ENCODE peak calls at places on chromosome 15, in ten cellular contexts. C is astrocyte, M is glutamatergic neuron, B is lower lobe of right lung, E is A549, J is adrenal gland, Y is cardiac muscle cell, Z is endothelial cell, F is stomach, K is transverse colon. T is an unnamed sample.

GRCh38 chr15:75048394-75048793 is 25.0 kb downstream of the PPCDC start:
- DNase-seq in E (no peak), B (no peak), J (no peak), K (no peak), C (no peak), Z (no peak), M (no peak), Y (no peak), F (no peak), T (no peak)

GRCh38 chr15:62802612-62803011 is 239.9 kb upstream of the TPM1 start:
- DNase-seq in B (no peak), C (no peak), K (no peak), M (no peak), Y (no peak), Z (no peak), E (no peak), F (no peak), J (no peak), T (no peak)

GRCh38 chr15:44296625-44297524 is 8.4 kb downstream of the GOLM2 start:
- DNase-seq in C (peak; percentile 64), E (peak; percentile 35), Y (peak; percentile 8), F (no peak), K (peak; percentile 43), M (no peak), J (no peak), Z (no peak), B (no peak), T (no peak)

GRCh38 chr15:93359780-93360161 is 270.8 kb upstream of the RGMA start:
- DNase-seq in B (no peak), C (peak; percentile 16), Z (no peak), F (no peak), E (no peak), K (no peak), J (no peak), Y (no peak), M (no peak), T (no peak)

GRCh38 chr15:28005004-28005527 is 94.0 kb downstream of the OCA2 start:
- DNase-seq in Z (no peak), J (no peak), M (no peak), E (no peak), Y (no peak), C (no peak), F (no peak), K (no peak), B (no peak), T (no peak)

GRCh38 chr15:67731112-67731761 is 94.1 kb upstream of the SKOR1 start:
- DNase-seq in M (no peak), C (no peak), E (no peak), Z (no peak), F (no peak), Y (no peak), K (no peak), J (no peak), B (no peak), T (no peak)

GRCh38 chr15:59685737-59686297 is 3.3 kb downstream of the BNIP2 start:
- DNase-seq in F (no peak), B (no peak), E (no peak), Z (no peak), Y (no peak), K (no peak), J (no peak), C (peak; percentile 45), M (no peak), T (no peak)

GRCh38 chr15:59174846-59175831 is 31.5 kb upstream of the LDHAL6B start:
- DNase-seq in Z (peak; percentile 50), M (peak; percentile 57), B (peak; percentile 63), F (peak; percentile 37), E (peak; percentile 84), C (peak; percentile 77), Y (peak; percentile 72), J (peak; percentile 61), K (peak; percentile 63), T (no peak)

GRCh38 chr15:39594764-39595620 is 14.1 kb downstream of the THBS1 start:
- DNase-seq in B (no peak), C (peak; percentile 49), J (no peak), E (no peak), K (no peak), F (no peak), M (no peak), Y (no peak), Z (no peak), T (no peak)

GRCh38 chr15:23566070-23567050 is 886 bp downstream of the MKRN3 start:
- DNase-seq in C (peak; percentile 42), F (no peak), M (peak; percentile 34), Z (no peak), J (no peak), E (no peak), K (no peak), Y (no peak), B (no peak), T (no peak)

GRCh38 chr15:96345560-96346389 is 15.3 kb downstream of the NR2F2 start:
- DNase-seq in F (peak; percentile 72), Z (peak; percentile 68), K (no peak), B (no peak), Y (peak; percentile 83), M (peak; percentile 71), C (no peak), J (peak; percentile 91), E (peak; percentile 94), T (peak; percentile 52)

GRCh38 chr15:52791776-52792175 is 1.6 kb upstream of the ONECUT1 start:
- DNase-seq in C (no peak), J (no peak), F (no peak), Z (no peak), Y (no peak), K (no peak), M (no peak), E (no peak), B (no peak), T (no peak)

GRCh38 chr15:47484119-47484518 is 233.2 kb upstream of the SEMA6D start:
- DNase-seq in Y (no peak), F (no peak), J (no peak), E (no peak), Z (peak; percentile 22), C (no peak), K (no peak), B (no peak), M (no peak), T (no peak)

GRCh38 chr15:41780266-41780665 is 6.0 kb downstream of the MAPKBP1 start:
- DNase-seq in M (no peak), C (no peak), F (no peak), B (no peak), Z (no peak), Y (no peak), E (no peak), J (no peak), K (no peak), T (no peak)
- TF ChIP-seq CTCF in M (no peak), C (no peak), F (no peak), B (no peak), Z (no peak), Y (no peak), E (no peak), J (no peak), K (no peak), T (no peak)

GRCh38 chr15:29570121-29570930 is 251.9 kb downstream of the TJP1 start:
- DNase-seq in Z (peak; percentile 27), K (peak; percentile 10), F (no peak), E (no peak), M (peak; percentile 61), Y (peak; percentile 66), C (no peak), J (no peak), B (no peak), T (no peak)
- TF ChIP-seq CTCF in Z (no peak), K (no peak), F (no peak), E (no peak), M (no peak), Y (no peak), C (no peak), J (no peak), B (no peak), T (no peak)

DNA sequence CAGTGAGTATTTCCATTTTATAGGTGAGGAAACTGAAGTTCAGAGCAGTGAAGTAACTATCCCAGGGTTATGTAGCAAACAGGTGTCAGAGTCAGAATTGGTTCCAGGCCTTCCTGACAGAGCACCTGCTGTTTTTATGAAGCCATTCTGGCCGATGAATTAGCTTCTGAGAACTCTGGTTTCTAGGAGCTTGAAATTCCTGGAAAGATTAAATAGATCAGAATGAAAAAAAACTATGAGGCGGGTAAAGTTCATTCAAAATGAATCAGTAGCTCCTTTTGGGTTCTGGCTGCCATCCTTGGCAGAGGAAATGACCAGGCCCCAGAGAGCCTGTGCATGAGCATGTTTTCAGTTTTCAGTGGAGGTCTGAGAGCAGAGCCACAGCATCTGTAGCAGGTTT is 59.3 kb upstream of the CFAP161 start:
- DNase-seq in J (no peak), F (no peak), Z (no peak), E (no peak), K (no peak), B (no peak), Y (no peak), M (no peak), C (no peak), T (no peak)
- TF ChIP-seq CTCF in J (no peak), F (no peak), Z (no peak), E (no peak), K (no peak), B (no peak), Y (no peak), M (no peak), C (no peak), T (no peak)

DNA sequence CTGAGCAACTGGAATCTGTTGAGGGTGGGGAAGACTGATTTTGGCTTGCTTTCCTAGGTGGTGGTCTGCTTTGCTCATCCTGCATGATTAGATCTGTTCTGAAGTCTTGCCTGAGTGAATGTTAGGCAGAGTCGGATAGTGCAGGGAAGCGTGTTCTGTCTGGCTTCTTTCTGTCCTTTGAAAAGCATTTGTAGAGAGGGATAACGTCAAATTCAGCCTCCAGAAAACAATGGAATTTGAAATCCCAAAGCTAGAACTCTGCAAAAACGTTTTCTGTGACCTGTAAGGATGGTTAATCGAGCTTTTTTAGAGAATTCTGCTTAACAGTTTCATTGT is 1.4 kb downstream of the GLCE start:
- DNase-seq in E (no peak), C (no peak), K (no peak), Y (no peak), B (no peak), M (no peak), Z (no peak), F (no peak), J (no peak), T (no peak)
- TF ChIP-seq CTCF in E (peak; percentile 12), C (peak; percentile 2), K (no peak), Y (no peak), B (no peak), M (no peak), Z (no peak), F (no peak), J (no peak), T (no peak)

DNA sequence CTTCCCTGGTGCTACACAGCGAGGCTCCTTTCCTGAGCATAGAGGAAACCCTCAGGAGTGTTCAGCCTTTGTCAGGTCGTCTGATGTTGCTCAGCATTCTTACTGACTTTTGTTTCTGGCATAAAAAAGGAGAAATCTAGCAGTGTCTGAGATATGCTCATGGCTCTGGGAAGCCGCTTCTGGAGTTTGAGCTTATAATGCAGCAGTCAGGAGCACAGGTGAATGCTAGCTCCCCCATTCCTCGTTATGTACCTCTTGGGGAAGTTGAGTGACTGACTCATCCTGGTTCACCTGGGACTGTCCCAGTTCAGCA is 49.2 kb upstream of the MYZAP start:
- DNase-seq in Z (no peak), J (no peak), M (no peak), B (no peak), Y (no peak), F (no peak), K (no peak), E (no peak), C (no peak), T (no peak)
- TF ChIP-seq CTCF in Z (no peak), J (no peak), M (no peak), B (peak; percentile 4), Y (no peak), F (no peak), K (no peak), E (peak; percentile 24), C (no peak), T (no peak)